ENCODE peak calls at places on chromosome 1, in five cellular contexts. S, N, C, D and R are unnamed samples.
A peak's percentile ranks its signal among the peaks of the same experiment; 100 is the strongest.

GRCh38 chr1:195933816-195934215 is 674.4 kb downstream of the KCNT2 start:
- DNase-seq in D (no peak), C (no peak), N (no peak), S (no peak), R (no peak)

GRCh38 chr1:64231153-64231552 is 27.7 kb downstream of the UBE2U start:
- DNase-seq in N (no peak), S (peak; percentile 49), D (no peak), C (no peak), R (no peak)

GRCh38 chr1:154557939-154558609 is 388 bp downstream of the UBE2Q1 start:
- DNase-seq in D (peak; percentile 85), N (peak; percentile 74), S (no peak), C (peak; percentile 24), R (peak; percentile 88)

GRCh38 chr1:23664837-23665795 is 26.5 kb upstream of the RPL11 start:
- DNase-seq in D (no peak), N (no peak), C (no peak), S (peak; percentile 34), R (no peak)

GRCh38 chr1:4700801-4701200 is 46.4 kb downstream of the AJAP1 start:
- DNase-seq in D (no peak), S (no peak), N (no peak), C (no peak), R (no peak)

GRCh38 chr1:161719325-161719611 is 2.1 kb upstream of the FCRLB start:
- DNase-seq in S (no peak), D (no peak), C (no peak), N (no peak), R (no peak)

GRCh38 chr1:3133671-3134070 is 64.7 kb downstream of the PRDM16 start:
- DNase-seq in C (no peak), D (no peak), S (no peak), N (no peak), R (no peak)

GRCh38 chr1:186183219-186183618 is 191.8 kb downstream of the TPR start:
- DNase-seq in D (no peak), C (no peak), N (no peak), S (peak; percentile 33), R (no peak)

GRCh38 chr1:199272690-199273089 is 633.9 kb downstream of the PTPRC start:
- DNase-seq in N (no peak), D (no peak), C (no peak), S (peak; percentile 71), R (peak; percentile 14)

GRCh38 chr1:106755682-106756406 is 300.6 kb upstream of the PRMT6 start:
- DNase-seq in S (no peak), D (no peak), N (no peak), C (no peak), R (no peak)

GRCh38 chr1:228000416-228000815 is 6.4 kb upstream of the WNT3A start:
- DNase-seq in N (no peak), D (no peak), C (no peak), S (no peak), R (no peak)

GRCh38 chr1:212649020-212649419 is 40.5 kb downstream of the ATF3 start:
- DNase-seq in C (no peak), N (no peak), D (no peak), S (no peak), R (no peak)

GRCh38 chr1:20616468-20617156 is 16.6 kb upstream of the PINK1 start:
- DNase-seq in C (no peak), D (no peak), N (no peak), S (no peak), R (peak; percentile 50)

GRCh38 chr1:99672500-99673213 is 26.7 kb downstream of the PALMD start:
- DNase-seq in S (no peak), C (no peak), D (no peak), N (no peak), R (peak; percentile 55)

GRCh38 chr1:8419172-8419571 is 101.3 kb downstream of the SLC45A1 start:
- DNase-seq in S (no peak), D (no peak), C (no peak), N (no peak), R (no peak)

GRCh38 chr1:228415221-228415620 is 1.4 kb downstream of the TRIM17 start:
- DNase-seq in C (no peak), D (no peak), S (no peak), N (no peak), R (no peak)

GRCh38 chr1:226149806-226150205 is 36.7 kb downstream of the ACBD3 start:
- DNase-seq in C (no peak), S (no peak), D (no peak), N (no peak), R (no peak)

GRCh38 chr1:243264718-243265117 is 8.9 kb downstream of the SDCCAG8 start:
- DNase-seq in S (no peak), C (no peak), D (no peak), N (no peak), R (no peak)

GRCh38 chr1:181134543-181135461 is 46.3 kb downstream of the IER5 start:
- DNase-seq in N (peak; percentile 72), C (no peak), S (no peak), D (no peak), R (peak; percentile 71)

GRCh38 chr1:185317886-185318310 is 855 bp upstream of the IVNS1ABP start:
- DNase-seq in N (peak; percentile 81), S (peak; percentile 47), D (peak; percentile 26), C (peak; percentile 62), R (no peak)

GRCh38 chr1:172754609-172755008 is 95.7 kb downstream of the FASLG start:
- DNase-seq in D (no peak), S (no peak), C (no peak), N (no peak), R (no peak)

GRCh38 chr1:48039088-48040049 is 42.2 kb upstream of the TRABD2B start:
- DNase-seq in S (no peak), N (no peak), C (no peak), D (no peak), R (peak; percentile 14)

GRCh38 chr1:235613617-235614016 is 36.0 kb downstream of the GNG4 start:
- DNase-seq in N (peak; percentile 53), S (no peak), D (no peak), C (no peak), R (no peak)

GRCh38 chr1:98331232-98331631 is 330.3 kb upstream of the SNX7 start:
- DNase-seq in S (no peak), C (no peak), D (no peak), N (no peak), R (no peak)

GRCh38 chr1:241992734-241993133 is 6.2 kb downstream of the MAP1LC3C start:
- DNase-seq in S (no peak), N (no peak), D (no peak), C (no peak), R (no peak)

GRCh38 chr1:246600579-246600978 is 34.3 kb downstream of the CNST start:
- DNase-seq in N (no peak), S (no peak), C (no peak), D (no peak), R (no peak)

GRCh38 chr1:223102797-223103533 is 40.1 kb downstream of the TLR5 start:
- DNase-seq in D (no peak), N (peak; percentile 73), C (no peak), S (no peak), R (no peak)

GRCh38 chr1:57770772-57771171 is 346.9 kb upstream of the DAB1 start:
- DNase-seq in D (peak; percentile 9), N (no peak), S (no peak), C (no peak), R (no peak)

GRCh38 chr1:93641527-93641926 is 40.1 kb downstream of the BCAR3 start:
- DNase-seq in N (no peak), S (no peak), D (no peak), C (no peak), R (no peak)

GRCh38 chr1:41500378-41500777 is 15.9 kb upstream of the EDN2 start:
- DNase-seq in D (no peak), C (no peak), S (no peak), N (peak; percentile 86), R (peak; percentile 64)

GRCh38 chr1:41499591-41499990 is 15.1 kb upstream of the EDN2 start:
- DNase-seq in D (no peak), N (no peak), S (no peak), C (no peak), R (peak; percentile 51)

GRCh38 chr1:41502912-41503311 is 18.4 kb upstream of the EDN2 start:
- DNase-seq in D (no peak), N (no peak), C (no peak), S (no peak), R (peak; percentile 71)

GRCh38 chr1:41501581-41501980 is 17.1 kb upstream of the EDN2 start:
- DNase-seq in N (peak; percentile 90), D (no peak), C (no peak), S (no peak), R (peak; percentile 67)

GRCh38 chr1:41500781-41501518 is 16.5 kb upstream of the EDN2 start:
- DNase-seq in S (no peak), C (no peak), N (no peak), D (no peak), R (no peak)
- H3K4me1 ChIP-seq in S (peaks cover 67% of the 10 kb centered on the region), C (no peaks in the 10 kb centered on the region), N (peaks cover 17% of the 10 kb centered on the region), D (peaks cover 23% of the 10 kb centered on the region), R (peaks cover 13% of the 10 kb centered on the region)

GRCh38 chr1:71046891-71047634 is 553 bp downstream of the PTGER3 start:
- DNase-seq in N (no peak), S (no peak), D (peak; percentile 17), C (no peak), R (no peak)
- H3K27ac ChIP-seq in N (no peak overlapping the region), S (no peak overlapping the region), D (peak overlapping the region; percentile 66), C (peak overlapping the region; percentile 22), R (no peak overlapping the region)

DNA sequence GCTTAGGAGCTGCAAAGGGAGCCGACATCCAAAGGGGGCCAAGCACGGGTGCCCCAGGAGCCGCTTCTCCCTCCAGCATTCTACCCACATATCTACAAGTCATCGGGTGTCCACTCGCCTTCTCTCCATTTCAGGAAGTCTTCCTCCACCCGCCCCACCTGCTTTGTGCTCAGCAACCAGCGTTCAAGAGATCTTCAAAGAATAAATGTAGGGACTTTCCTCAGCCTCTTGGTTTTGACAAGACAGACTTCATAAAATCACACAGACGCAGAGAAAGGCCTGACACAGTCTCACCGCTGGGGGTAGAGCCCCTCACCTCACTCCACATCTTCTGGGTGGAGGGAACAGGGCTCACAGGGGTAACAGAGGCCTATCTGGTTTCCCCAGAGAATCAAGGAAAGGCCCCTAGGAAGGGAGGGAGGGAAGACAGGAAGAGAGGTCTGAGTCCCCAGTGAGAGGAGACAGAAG is 49.5 kb downstream of the SSBP3 start:
- DNase-seq in C (no peak), N (no peak), S (no peak), D (no peak), R (no peak)
- H3K4me1 ChIP-seq in C (peaks cover 54% of the 10 kb centered on the region), N (no peaks in the 10 kb centered on the region), S (no peaks in the 10 kb centered on the region), D (peaks cover 44% of the 10 kb centered on the region), R (peaks cover 34% of the 10 kb centered on the region)

GRCh38 chr1:230977781-230978490 is 725 bp downstream of the TTC13 start:
- DNase-seq in S (peak; percentile 19), D (peak; percentile 59), C (peak; percentile 6), N (peak; percentile 52), R (peak; percentile 71)
- H3K27ac ChIP-seq in S (peak overlapping the region; percentile 61), D (peak overlapping the region; percentile 75), C (peak overlapping the region; percentile 62), N (peak overlapping the region; percentile 66), R (peak overlapping the region; percentile 46)

GRCh38 chr1:201138311-201138840 is 11.4 kb upstream of the ASCL5 start:
- DNase-seq in C (no peak), N (no peak), S (no peak), D (no peak), R (no peak)
- H3K4me1 ChIP-seq in C (no peaks in the 10 kb centered on the region), N (no peaks in the 10 kb centered on the region), S (no peaks in the 10 kb centered on the region), D (no peaks in the 10 kb centered on the region), R (peaks cover 2% of the 10 kb centered on the region)

GRCh38 chr1:51156752-51157151 is 54.7 kb downstream of the C1orf185 start:
- DNase-seq in C (no peak), N (no peak), S (no peak), D (no peak), R (no peak)

GRCh38 chr1:51154776-51155175 is 52.7 kb downstream of the C1orf185 start:
- DNase-seq in C (no peak), D (no peak), N (no peak), S (no peak), R (no peak)

GRCh38 chr1:51158263-51158662 is 56.2 kb downstream of the C1orf185 start:
- DNase-seq in S (no peak), N (no peak), D (no peak), C (no peak), R (no peak)

GRCh38 chr1:51157411-51157810 is 55.4 kb downstream of the C1orf185 start:
- DNase-seq in C (no peak), D (no peak), S (no peak), N (no peak), R (no peak)
- H3K27ac ChIP-seq in C (no peak overlapping the region), D (no peak overlapping the region), S (no peak overlapping the region), N (no peak overlapping the region), R (no peak overlapping the region)